ENCODE peak calls at places on chromosome 7, in nine cellular contexts. One of them, this sample, is unnamed.

GRCh38 chr7:28807396-28807994 is 150.6 kb downstream of the TRIL start:
- DNase-seq in A549: no peak
- DNase-seq in ascending aorta: no peak
- DNase-seq in suprapubic skin: no peak
- DNase-seq in caudate nucleus: no peak
- DNase-seq in HepG2: no peak
- DNase-seq in HCT116: no peak
- DNase-seq in mammary epithelial cell: no peak
- DNase-seq in GM23248: no peak
- DNase-seq in this sample: no peak

GRCh38 chr7:16734148-16734726 is 19.3 kb upstream of the TSPAN13 start:
- DNase-seq in HepG2: no peak
- DNase-seq in caudate nucleus: no peak
- DNase-seq in GM23248: no peak
- DNase-seq in ascending aorta: no peak
- DNase-seq in A549: no peak
- DNase-seq in suprapubic skin: no peak
- DNase-seq in mammary epithelial cell: no peak
- DNase-seq in HCT116: no peak
- DNase-seq in this sample: no peak

GRCh38 chr7:80453699-80454340 is 58.0 kb downstream of the GNAT3 start:
- DNase-seq in HCT116: peak
- DNase-seq in ascending aorta: no peak
- DNase-seq in GM23248: peak
- DNase-seq in caudate nucleus: no peak
- DNase-seq in A549: peak
- DNase-seq in mammary epithelial cell: no peak
- DNase-seq in HepG2: peak
- DNase-seq in suprapubic skin: no peak
- DNase-seq in this sample: no peak

GRCh38 chr7:149845257-149845980 is 7.2 kb downstream of the ZNF862 start:
- DNase-seq in HCT116: no peak
- DNase-seq in suprapubic skin: no peak
- DNase-seq in ascending aorta: no peak
- DNase-seq in caudate nucleus: no peak
- DNase-seq in A549: no peak
- DNase-seq in GM23248: no peak
- DNase-seq in mammary epithelial cell: no peak
- DNase-seq in HepG2: no peak
- DNase-seq in this sample: no peak

GRCh38 chr7:91567111-91568012 is 303.1 kb downstream of the FZD1 start:
- DNase-seq in HepG2: peak
- DNase-seq in suprapubic skin: no peak
- DNase-seq in HCT116: no peak
- DNase-seq in caudate nucleus: no peak
- DNase-seq in mammary epithelial cell: no peak
- DNase-seq in ascending aorta: no peak
- DNase-seq in A549: no peak
- DNase-seq in GM23248: no peak
- DNase-seq in this sample: no peak

GRCh38 chr7:73758581-73759138 is 11.4 kb downstream of the CLDN3 start:
- DNase-seq in suprapubic skin: no peak
- DNase-seq in GM23248: no peak
- DNase-seq in HepG2: no peak
- DNase-seq in HCT116: no peak
- DNase-seq in ascending aorta: no peak
- DNase-seq in mammary epithelial cell: no peak
- DNase-seq in caudate nucleus: no peak
- DNase-seq in A549: no peak
- DNase-seq in this sample: no peak

GRCh38 chr7:115678049-115678982 is 352.2 kb downstream of the TFEC start:
- DNase-seq in caudate nucleus: no peak
- DNase-seq in HCT116: no peak
- DNase-seq in A549: no peak
- DNase-seq in mammary epithelial cell: no peak
- DNase-seq in GM23248: peak
- DNase-seq in suprapubic skin: no peak
- DNase-seq in HepG2: peak
- DNase-seq in ascending aorta: no peak
- DNase-seq in this sample: no peak

GRCh38 chr7:101718747-101719260 is 89.7 kb upstream of the MYL10 start:
- DNase-seq in caudate nucleus: no peak
- DNase-seq in suprapubic skin: no peak
- DNase-seq in GM23248: no peak
- DNase-seq in mammary epithelial cell: no peak
- DNase-seq in ascending aorta: no peak
- DNase-seq in HCT116: no peak
- DNase-seq in HepG2: no peak
- DNase-seq in A549: no peak
- DNase-seq in this sample: no peak

GRCh38 chr7:77933394-77933793 is 134.8 kb downstream of the PHTF2 start:
- DNase-seq in ascending aorta: no peak
- DNase-seq in HepG2: no peak
- DNase-seq in HCT116: peak
- DNase-seq in caudate nucleus: no peak
- DNase-seq in GM23248: peak
- DNase-seq in suprapubic skin: no peak
- DNase-seq in mammary epithelial cell: peak
- DNase-seq in A549: peak
- DNase-seq in this sample: no peak

GRCh38 chr7:98754041-98754479 is 115.8 kb downstream of the TMEM130 start:
- DNase-seq in HCT116: peak
- DNase-seq in HepG2: no peak
- DNase-seq in GM23248: no peak
- DNase-seq in suprapubic skin: no peak
- DNase-seq in mammary epithelial cell: no peak
- DNase-seq in A549: no peak
- DNase-seq in caudate nucleus: no peak
- DNase-seq in ascending aorta: no peak
- DNase-seq in this sample: no peak

GRCh38 chr7:98372993-98373392 is 27.9 kb downstream of the BAIAP2L1 start:
- DNase-seq in A549: no peak
- DNase-seq in HCT116: no peak
- DNase-seq in caudate nucleus: no peak
- DNase-seq in suprapubic skin: no peak
- DNase-seq in GM23248: peak
- DNase-seq in mammary epithelial cell: peak
- DNase-seq in HepG2: no peak
- DNase-seq in ascending aorta: no peak
- DNase-seq in this sample: no peak

GRCh38 chr7:24932815-24933214 is 47.2 kb downstream of the OSBPL3 start:
- DNase-seq in caudate nucleus: no peak
- DNase-seq in mammary epithelial cell: no peak
- DNase-seq in HCT116: no peak
- DNase-seq in HepG2: no peak
- DNase-seq in ascending aorta: no peak
- DNase-seq in suprapubic skin: no peak
- DNase-seq in GM23248: no peak
- DNase-seq in A549: no peak
- DNase-seq in this sample: no peak

GRCh38 chr7:87218941-87219544 is 489 bp downstream of the TMEM243 start:
- DNase-seq in A549: peak
- DNase-seq in HCT116: no peak
- DNase-seq in suprapubic skin: peak
- DNase-seq in ascending aorta: no peak
- DNase-seq in HepG2: peak
- DNase-seq in caudate nucleus: no peak
- DNase-seq in mammary epithelial cell: peak
- DNase-seq in GM23248: peak
- DNase-seq in this sample: no peak

GRCh38 chr7:44634187-44634838 is 27.9 kb downstream of the OGDH start:
- DNase-seq in caudate nucleus: no peak
- DNase-seq in A549: no peak
- DNase-seq in HepG2: peak
- DNase-seq in GM23248: no peak
- DNase-seq in ascending aorta: no peak
- DNase-seq in suprapubic skin: no peak
- DNase-seq in HCT116: no peak
- DNase-seq in mammary epithelial cell: no peak
- DNase-seq in this sample: no peak

GRCh38 chr7:114825423-114825951 is 96.4 kb upstream of the MDFIC start:
- DNase-seq in GM23248: no peak
- DNase-seq in suprapubic skin: no peak
- DNase-seq in mammary epithelial cell: no peak
- DNase-seq in A549: no peak
- DNase-seq in HCT116: no peak
- DNase-seq in ascending aorta: no peak
- DNase-seq in HepG2: no peak
- DNase-seq in caudate nucleus: no peak
- DNase-seq in this sample: no peak

GRCh38 chr7:133056370-133057238 is 25.3 kb downstream of the CHCHD3 start:
- DNase-seq in caudate nucleus: no peak
- DNase-seq in suprapubic skin: no peak
- DNase-seq in HepG2: no peak
- DNase-seq in ascending aorta: no peak
- DNase-seq in A549: no peak
- DNase-seq in HCT116: no peak
- DNase-seq in GM23248: no peak
- DNase-seq in mammary epithelial cell: no peak
- DNase-seq in this sample: no peak

GRCh38 chr7:37408241-37408884 is 40.3 kb downstream of the ELMO1 start:
- DNase-seq in GM23248: no peak
- DNase-seq in A549: no peak
- DNase-seq in ascending aorta: no peak
- DNase-seq in mammary epithelial cell: no peak
- DNase-seq in caudate nucleus: no peak
- DNase-seq in HCT116: no peak
- DNase-seq in suprapubic skin: no peak
- DNase-seq in HepG2: no peak
- DNase-seq in this sample: no peak

GRCh38 chr7:134502463-134502862 is 24.9 kb upstream of the AKR1B10 start:
- DNase-seq in caudate nucleus: no peak
- DNase-seq in suprapubic skin: peak
- DNase-seq in HepG2: no peak
- DNase-seq in GM23248: peak
- DNase-seq in ascending aorta: peak
- DNase-seq in A549: no peak
- DNase-seq in mammary epithelial cell: peak
- DNase-seq in HCT116: no peak
- DNase-seq in this sample: no peak

GRCh38 chr7:155215576-155216325 is 81.9 kb upstream of the INSIG1 start:
- DNase-seq in GM23248: no peak
- DNase-seq in suprapubic skin: no peak
- DNase-seq in ascending aorta: no peak
- DNase-seq in caudate nucleus: no peak
- DNase-seq in A549: no peak
- DNase-seq in mammary epithelial cell: no peak
- DNase-seq in HCT116: no peak
- DNase-seq in HepG2: no peak
- DNase-seq in this sample: no peak

DNA sequence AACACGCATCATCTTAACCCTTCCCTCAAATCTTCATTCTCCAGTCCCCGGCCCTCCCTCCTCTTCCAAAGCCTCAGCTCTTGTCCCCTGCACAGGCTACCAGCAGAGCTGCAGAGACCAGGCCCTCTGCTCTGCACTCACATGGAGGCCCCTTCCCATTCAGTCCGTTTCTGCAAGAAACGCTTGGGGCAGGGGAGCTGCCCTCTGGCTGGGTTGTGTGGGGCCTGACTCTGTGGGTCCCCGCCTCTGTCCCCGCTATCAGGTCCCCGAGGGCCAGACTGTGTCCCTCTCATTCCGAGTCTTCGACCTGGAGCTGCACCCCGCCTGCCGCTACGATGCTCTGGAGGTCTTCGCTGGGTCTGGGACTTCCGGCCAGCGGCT is 1.5 kb downstream of the PCOLCE start:
- DNase-seq in mammary epithelial cell: no peak
- DNase-seq in GM23248: peak
- DNase-seq in caudate nucleus: no peak
- DNase-seq in HepG2: no peak
- DNase-seq in ascending aorta: no peak
- DNase-seq in suprapubic skin: no peak
- DNase-seq in HCT116: no peak
- DNase-seq in A549: no peak
- DNase-seq in this sample: no peak
- H3K27ac ChIP-seq in mammary epithelial cell: no peak
- H3K27ac ChIP-seq in GM23248: peak
- H3K27ac ChIP-seq in caudate nucleus: peak
- H3K27ac ChIP-seq in HepG2: no peak
- H3K27ac ChIP-seq in ascending aorta: peak
- H3K27ac ChIP-seq in suprapubic skin: peak
- H3K27ac ChIP-seq in HCT116: peak
- H3K27ac ChIP-seq in A549: peak
- H3K27ac ChIP-seq in this sample: no peak

GRCh38 chr7:140621326-140622035 is 19.1 kb downstream of the DENND2A start:
- DNase-seq in GM23248: peak
- DNase-seq in suprapubic skin: no peak
- DNase-seq in A549: no peak
- DNase-seq in HCT116: no peak
- DNase-seq in HepG2: no peak
- DNase-seq in ascending aorta: no peak
- DNase-seq in mammary epithelial cell: peak
- DNase-seq in caudate nucleus: no peak
- DNase-seq in this sample: no peak
- H3K27ac ChIP-seq in GM23248: peak
- H3K27ac ChIP-seq in suprapubic skin: no peak
- H3K27ac ChIP-seq in A549: peak
- H3K27ac ChIP-seq in HCT116: no peak
- H3K27ac ChIP-seq in HepG2: no peak
- H3K27ac ChIP-seq in ascending aorta: no peak
- H3K27ac ChIP-seq in mammary epithelial cell: peak
- H3K27ac ChIP-seq in caudate nucleus: no peak
- H3K27ac ChIP-seq in this sample: no peak

GRCh38 chr7:122520961-122521555 is 177.9 kb downstream of the RNF133 start:
- DNase-seq in HepG2: no peak
- DNase-seq in caudate nucleus: no peak
- DNase-seq in mammary epithelial cell: no peak
- DNase-seq in A549: no peak
- DNase-seq in ascending aorta: no peak
- DNase-seq in suprapubic skin: no peak
- DNase-seq in HCT116: no peak
- DNase-seq in GM23248: no peak
- DNase-seq in this sample: no peak
- H3K27ac ChIP-seq in HepG2: no peak
- H3K27ac ChIP-seq in caudate nucleus: no peak
- H3K27ac ChIP-seq in mammary epithelial cell: no peak
- H3K27ac ChIP-seq in A549: no peak
- H3K27ac ChIP-seq in ascending aorta: no peak
- H3K27ac ChIP-seq in suprapubic skin: no peak
- H3K27ac ChIP-seq in HCT116: no peak
- H3K27ac ChIP-seq in GM23248: no peak
- H3K27ac ChIP-seq in this sample: no peak

DNA sequence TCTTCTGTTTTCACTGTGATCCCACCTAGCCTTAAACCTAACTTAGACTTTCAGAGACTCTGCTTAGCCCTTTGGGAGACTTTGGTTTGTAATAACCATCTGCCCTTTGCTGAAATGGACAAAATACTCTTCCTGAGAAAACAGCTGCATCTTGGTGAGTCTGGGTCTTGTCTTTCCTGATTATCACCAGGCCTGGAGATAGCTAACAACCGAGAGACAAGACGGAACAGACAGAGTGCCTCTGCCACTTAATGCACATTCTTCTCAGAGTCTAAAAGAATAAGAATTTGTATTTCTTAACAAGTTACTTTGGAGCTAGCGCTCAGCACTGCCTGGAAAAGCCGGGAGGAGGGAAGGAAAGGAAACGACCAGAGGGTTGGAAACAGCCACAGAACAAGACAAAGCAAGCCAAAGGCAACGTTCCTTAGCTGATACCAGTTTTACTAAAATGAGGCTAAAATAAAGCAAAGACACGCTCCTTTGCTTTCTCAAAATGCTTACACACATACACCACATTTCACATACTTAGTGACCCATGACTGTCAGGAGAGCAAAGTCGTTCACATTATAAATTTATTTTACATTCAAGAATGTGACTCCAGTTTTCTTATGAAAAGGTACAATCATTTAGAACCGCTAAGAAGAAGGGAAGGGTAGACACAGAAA is 70.3 kb upstream of the DGKI start:
- DNase-seq in HepG2: no peak
- DNase-seq in HCT116: no peak
- DNase-seq in caudate nucleus: no peak
- DNase-seq in suprapubic skin: no peak
- DNase-seq in A549: no peak
- DNase-seq in mammary epithelial cell: no peak
- DNase-seq in GM23248: no peak
- DNase-seq in ascending aorta: no peak
- DNase-seq in this sample: no peak
- H3K27ac ChIP-seq in HepG2: no peak
- H3K27ac ChIP-seq in HCT116: no peak
- H3K27ac ChIP-seq in caudate nucleus: peak
- H3K27ac ChIP-seq in suprapubic skin: no peak
- H3K27ac ChIP-seq in A549: no peak
- H3K27ac ChIP-seq in mammary epithelial cell: no peak
- H3K27ac ChIP-seq in GM23248: peak
- H3K27ac ChIP-seq in ascending aorta: peak
- H3K27ac ChIP-seq in this sample: peak

This sample was measured in substantia nigra.